ENCODE peak calls at places on chromosomes 5 and 9, in five cellular contexts. One of them, this sample, is unnamed.
A peak's percentile ranks its signal among the peaks of the same experiment; 100 is the strongest.

GRCh38 chr5:143557061-143557818 is 153.8 kb upstream of the NR3C1 start:
- DNase-seq in mesenchymal stem cell: peak; percentile 60
- DNase-seq in MM.1S: no peak
- DNase-seq in gastrocnemius medialis: no peak
- DNase-seq in PC-3: peak; percentile 16
- DNase-seq in this sample: no peak

GRCh38 chr5:123514615-123515355 is 2.8 kb downstream of the CSNK1G3 start:
- DNase-seq in mesenchymal stem cell: no peak
- DNase-seq in MM.1S: no peak
- DNase-seq in gastrocnemius medialis: no peak
- DNase-seq in PC-3: peak; percentile 13
- DNase-seq in this sample: no peak

GRCh38 chr5:403995-404394 is 39.0 kb upstream of the EXOC3 start:
- DNase-seq in mesenchymal stem cell: no peak
- DNase-seq in MM.1S: no peak
- DNase-seq in gastrocnemius medialis: no peak
- DNase-seq in PC-3: no peak
- DNase-seq in this sample: no peak

GRCh38 chr9:109349431-109349846 is 28.6 kb upstream of the EPB41L4B start:
- DNase-seq in mesenchymal stem cell: peak; percentile 32
- DNase-seq in MM.1S: no peak
- DNase-seq in gastrocnemius medialis: no peak
- DNase-seq in PC-3: peak; percentile 77
- DNase-seq in this sample: no peak

GRCh38 chr5:170289749-170290148 is 7.8 kb downstream of the LCP2 start:
- DNase-seq in mesenchymal stem cell: no peak
- DNase-seq in MM.1S: no peak
- DNase-seq in gastrocnemius medialis: no peak
- DNase-seq in PC-3: no peak
- DNase-seq in this sample: no peak

GRCh38 chr5:115086473-115086872 is 83.2 kb downstream of the TRIM36 start:
- DNase-seq in mesenchymal stem cell: no peak
- DNase-seq in MM.1S: no peak
- DNase-seq in gastrocnemius medialis: no peak
- DNase-seq in PC-3: peak; percentile 26
- DNase-seq in this sample: no peak

GRCh38 chr5:154179846-154180710 is 10.5 kb upstream of the GALNT10 start:
- DNase-seq in mesenchymal stem cell: peak; percentile 68
- DNase-seq in MM.1S: peak; percentile 75
- DNase-seq in gastrocnemius medialis: no peak
- DNase-seq in PC-3: peak; percentile 71
- DNase-seq in this sample: peak; percentile 52

GRCh38 chr5:42950466-42951168 is 89.5 kb downstream of the ANXA2R start:
- DNase-seq in mesenchymal stem cell: peak; percentile 96
- DNase-seq in MM.1S: peak; percentile 79
- DNase-seq in gastrocnemius medialis: peak; percentile 46
- DNase-seq in PC-3: peak; percentile 100
- DNase-seq in this sample: peak; percentile 90

GRCh38 chr5:180291234-180291940 is 496 bp downstream of the MAPK9 start:
- DNase-seq in mesenchymal stem cell: peak; percentile 33
- DNase-seq in MM.1S: peak; percentile 27
- DNase-seq in gastrocnemius medialis: no peak
- DNase-seq in PC-3: no peak
- DNase-seq in this sample: no peak

GRCh38 chr9:128099932-128100491 is 27.5 kb downstream of the PTGES2 start:
- DNase-seq in mesenchymal stem cell: no peak
- DNase-seq in MM.1S: no peak
- DNase-seq in gastrocnemius medialis: no peak
- DNase-seq in PC-3: no peak
- DNase-seq in this sample: no peak
- H3K4me3 ChIP-seq in mesenchymal stem cell: no peak overlapping the region
- H3K4me3 ChIP-seq in MM.1S: no peak overlapping the region
- H3K4me3 ChIP-seq in gastrocnemius medialis: peak overlapping the region; percentile 70
- H3K4me3 ChIP-seq in PC-3: peak overlapping the region; percentile 82
- H3K4me3 ChIP-seq in this sample: no peak overlapping the region

GRCh38 chr5:17261075-17261474 is 43.6 kb downstream of the BASP1 start:
- DNase-seq in mesenchymal stem cell: no peak
- DNase-seq in MM.1S: no peak
- DNase-seq in gastrocnemius medialis: no peak
- DNase-seq in PC-3: no peak
- DNase-seq in this sample: no peak
- H3K9me3 ChIP-seq in mesenchymal stem cell: no peaks in the 10 kb centered on the region
- H3K9me3 ChIP-seq in MM.1S: no peaks in the 10 kb centered on the region
- H3K9me3 ChIP-seq in gastrocnemius medialis: no peaks in the 10 kb centered on the region
- H3K9me3 ChIP-seq in PC-3: peaks cover 14% of the 10 kb centered on the region
- H3K9me3 ChIP-seq in this sample: no peaks in the 10 kb centered on the region

GRCh38 chr5:177234761-177235315 is 68.7 kb downstream of the RAB24 start:
- DNase-seq in mesenchymal stem cell: peak; percentile 22
- DNase-seq in MM.1S: no peak
- DNase-seq in gastrocnemius medialis: no peak
- DNase-seq in PC-3: no peak
- DNase-seq in this sample: no peak
- H3K36me3 ChIP-seq in mesenchymal stem cell: peaks cover 55% of the 10 kb centered on the region
- H3K36me3 ChIP-seq in MM.1S: peaks cover 8% of the 10 kb centered on the region
- H3K36me3 ChIP-seq in gastrocnemius medialis: no peaks in the 10 kb centered on the region
- H3K36me3 ChIP-seq in PC-3: peaks cover 28% of the 10 kb centered on the region
- H3K36me3 ChIP-seq in this sample: peaks cover 30% of the 10 kb centered on the region

GRCh38 chr5:76083555-76084495 is 642 bp downstream of the SV2C start:
- DNase-seq in mesenchymal stem cell: no peak
- DNase-seq in MM.1S: peak; percentile 65
- DNase-seq in gastrocnemius medialis: no peak
- DNase-seq in PC-3: no peak
- DNase-seq in this sample: no peak
- H3K4me3 ChIP-seq in mesenchymal stem cell: no peak overlapping the region
- H3K4me3 ChIP-seq in MM.1S: peak overlapping the region; percentile 72
- H3K4me3 ChIP-seq in gastrocnemius medialis: no peak overlapping the region
- H3K4me3 ChIP-seq in PC-3: peak overlapping the region; percentile 27
- H3K4me3 ChIP-seq in this sample: peak overlapping the region; percentile 16

This sample was measured in CD4-positive, alpha-beta memory T cell.